ENCODE peak calls at places on chromosomes 4 and X, in six cellular contexts. J is GM23338, E is HCT116, L is SK-N-SH, Y is PC-3, M is hepatocyte. X is an unnamed sample.

GRCh38 chr4:176883681-176884418 is 91.1 kb upstream of the VEGFC start:
- DNase-seq in Y (peak; percentile 93), L (no peak), M (no peak), E (no peak), J (no peak), X (no peak)

GRCh38 chrX:119427024-119427794 is 28.1 kb downstream of the SLC25A43 start:
- DNase-seq in Y (peak; percentile 18), E (no peak), M (no peak), L (no peak), J (peak; percentile 10), X (no peak)

GRCh38 chrX:129957241-129958099 is 25.0 kb upstream of the BCORL1 start:
- DNase-seq in J (peak; percentile 87), L (peak; percentile 84), M (peak; percentile 68), E (peak; percentile 15), Y (peak; percentile 11), X (peak; percentile 93)

GRCh38 chr4:13601060-13601459 is 26.5 kb downstream of the BOD1L1 start:
- DNase-seq in E (no peak), L (no peak), J (no peak), Y (no peak), M (no peak), X (peak; percentile 50)

GRCh38 chr4:109826719-109827118 is 1.1 kb upstream of the RRH start:
- DNase-seq in Y (peak; percentile 32), J (peak; percentile 27), L (peak; percentile 28), M (peak; percentile 13), E (no peak), X (peak; percentile 75)

GRCh38 chrX:77436271-77436670 is 10.9 kb upstream of the FGF16 start:
- DNase-seq in E (no peak), J (no peak), L (no peak), Y (no peak), M (no peak), X (no peak)

GRCh38 chrX:153723351-153724251 is 586 bp downstream of the BCAP31 start:
- DNase-seq in E (no peak), L (peak; percentile 68), Y (peak; percentile 37), J (peak; percentile 56), M (peak; percentile 57), X (peak; percentile 80)

GRCh38 chr4:162791321-162791720 is 375.4 kb downstream of the NAF1 start:
- DNase-seq in E (no peak), L (no peak), J (no peak), M (no peak), Y (no peak), X (no peak)

GRCh38 chr4:137545461-137545861 is 13.2 kb upstream of the PCDH18 start:
- DNase-seq in E (no peak), J (peak; percentile 40), L (no peak), M (peak; percentile 32), Y (no peak), X (no peak)

GRCh38 chrX:70168238-70169188 is 8.8 kb upstream of the DGAT2L6 start:
- DNase-seq in M (peak; percentile 54), L (no peak), J (peak; percentile 56), E (peak; percentile 3), Y (peak; percentile 75), X (no peak)

GRCh38 chr4:142331646-142332045 is 514.5 kb downstream of the INPP4B start:
- DNase-seq in Y (no peak), L (no peak), M (no peak), J (no peak), E (no peak), X (no peak)

GRCh38 chrX:43949669-43950068 is 23.5 kb downstream of the NDP start:
- DNase-seq in M (peak; percentile 52), J (peak; percentile 74), L (no peak), E (peak; percentile 28), Y (peak; percentile 46), X (peak; percentile 61)

GRCh38 chrX:69038188-69038587 is 127.1 kb downstream of the PJA1 start:
- DNase-seq in J (no peak), L (no peak), E (no peak), M (no peak), Y (no peak), X (no peak)

GRCh38 chrX:10341309-10341708 is 184.5 kb downstream of the CLCN4 start:
- DNase-seq in M (no peak), L (no peak), Y (peak; percentile 70), E (no peak), J (no peak), X (no peak)

GRCh38 chrX:139739138-139739537 is 31.2 kb upstream of the MCF2 start:
- DNase-seq in E (no peak), J (no peak), M (no peak), L (no peak), Y (peak; percentile 83), X (no peak)

GRCh38 chr4:128525939-128526630 is 238.5 kb upstream of the PGRMC2 start:
- DNase-seq in J (no peak), L (no peak), M (no peak), Y (peak; percentile 84), E (no peak), X (no peak)

GRCh38 chr4:106676173-106676921 is 307.8 kb upstream of the GIMD1 start:
- DNase-seq in Y (no peak), J (no peak), L (no peak), M (no peak), E (no peak), X (no peak)

GRCh38 chrX:116756960-116757359 is 294.2 kb upstream of the CT83 start:
- DNase-seq in L (no peak), E (no peak), M (no peak), Y (no peak), J (no peak), X (no peak)

GRCh38 chr4:105666693-105667092 is 41.8 kb downstream of the INTS12 start:
- DNase-seq in L (no peak), Y (peak; percentile 43), J (peak; percentile 47), E (no peak), M (peak; percentile 52), X (peak; percentile 73)

GRCh38 chrX:130144509-130144908 is 21.1 kb downstream of the AIFM1 start:
- DNase-seq in L (no peak), M (no peak), J (no peak), E (no peak), Y (peak; percentile 46), X (no peak)

GRCh38 chr4:155734065-155734464 is 24.8 kb upstream of the GUCY1B1 start:
- DNase-seq in Y (no peak), L (no peak), E (no peak), M (peak; percentile 26), J (no peak), X (peak; percentile 97)

GRCh38 chr4:82050806-82051205 is 323.0 kb downstream of the HNRNPD start:
- DNase-seq in M (no peak), Y (no peak), L (no peak), E (no peak), J (no peak), X (no peak)

GRCh38 chr4:135724426-135724825 is 1522.8 kb upstream of the PABPC4L start:
- DNase-seq in Y (peak; percentile 64), L (no peak), J (no peak), E (no peak), M (no peak), X (no peak)

GRCh38 chr4:27787195-27787594 is 926.6 kb downstream of the STIM2 start:
- DNase-seq in J (no peak), M (no peak), L (no peak), E (peak; percentile 6), Y (peak; percentile 91), X (no peak)

GRCh38 chrX:22041931-22042530 is 9.9 kb downstream of the PHEX start:
- DNase-seq in J (no peak), M (no peak), L (no peak), E (no peak), Y (no peak), X (no peak)

GRCh38 chr4:111066001-111066400 is 443.1 kb upstream of the PITX2 start:
- DNase-seq in L (no peak), Y (no peak), M (no peak), E (no peak), J (no peak), X (no peak)

GRCh38 chrX:116490091-116490490 is 27.3 kb upstream of the CT83 start:
- DNase-seq in E (no peak), Y (peak; percentile 32), J (no peak), M (no peak), L (peak; percentile 1), X (peak; percentile 50)

GRCh38 chrX:24190500-24191156 is 41.1 kb downstream of the ZFX start:
- DNase-seq in E (no peak), L (no peak), M (peak; percentile 60), J (no peak), Y (no peak), X (no peak)
- H3K9me2 ChIP-seq in E (no peaks in the 10 kb centered on the region), L (no peaks in the 10 kb centered on the region), M (no peaks in the 10 kb centered on the region), J (no peaks in the 10 kb centered on the region), Y (no peaks in the 10 kb centered on the region), X (no peaks in the 10 kb centered on the region)

GRCh38 chrX:46678232-46678631 is 80.7 kb downstream of the SLC9A7 start:
- DNase-seq in J (no peak), L (no peak), M (no peak), Y (no peak), E (no peak), X (no peak)
- H3K9me2 ChIP-seq in J (no peaks in the 10 kb centered on the region), L (no peaks in the 10 kb centered on the region), M (no peaks in the 10 kb centered on the region), Y (no peaks in the 10 kb centered on the region), E (no peaks in the 10 kb centered on the region), X (no peaks in the 10 kb centered on the region)

GRCh38 chrX:136711147-136711546 is 63.2 kb downstream of the CD40LG start:
- DNase-seq in J (peak; percentile 27), M (peak; percentile 26), L (peak; percentile 42), Y (peak; percentile 69), E (no peak), X (peak; percentile 43)

GRCh38 chrX:136714626-136715599 is 65.8 kb downstream of the ARHGEF6 start:
- DNase-seq in M (no peak), Y (no peak), J (no peak), E (no peak), L (no peak), X (peak; percentile 58)

GRCh38 chrX:136710324-136710951 is 62.5 kb downstream of the CD40LG start:
- DNase-seq in Y (peak; percentile 44), E (no peak), L (no peak), M (no peak), J (no peak), X (no peak)

GRCh38 chrX:136708348-136708747 is 60.4 kb downstream of the CD40LG start:
- DNase-seq in L (peak; percentile 8), Y (peak; percentile 38), E (no peak), J (no peak), M (no peak), X (peak; percentile 45)

GRCh38 chrX:136712631-136713030 is 64.7 kb downstream of the CD40LG start:
- DNase-seq in E (no peak), Y (no peak), L (no peak), M (no peak), J (peak; percentile 38), X (no peak)
- H3K9me2 ChIP-seq in E (no peaks in the 10 kb centered on the region), Y (no peaks in the 10 kb centered on the region), L (no peaks in the 10 kb centered on the region), M (no peaks in the 10 kb centered on the region), J (no peaks in the 10 kb centered on the region), X (no peaks in the 10 kb centered on the region)

GRCh38 chr4:76195326-76195725 is 18.3 kb downstream of the SCARB2 start:
- DNase-seq in J (no peak), E (no peak), M (no peak), Y (no peak), L (no peak), X (no peak)

GRCh38 chr4:76198411-76199237 is 15.0 kb downstream of the SCARB2 start:
- DNase-seq in M (peak; percentile 88), E (no peak), J (peak; percentile 34), Y (peak; percentile 46), L (peak; percentile 61), X (no peak)

GRCh38 chr4:76199664-76200211 is 13.9 kb downstream of the SCARB2 start:
- DNase-seq in L (no peak), Y (no peak), J (peak; percentile 72), M (no peak), E (no peak), X (peak; percentile 63)

GRCh38 chr4:76197971-76198410 is 15.6 kb downstream of the SCARB2 start:
- DNase-seq in E (no peak), M (peak; percentile 62), Y (no peak), J (no peak), L (peak; percentile 58), X (no peak)

GRCh38 chr4:76197001-76197743 is 16.5 kb downstream of the SCARB2 start:
- DNase-seq in M (no peak), E (no peak), Y (no peak), J (no peak), L (no peak), X (no peak)
- H3K9me2 ChIP-seq in M (no peaks in the 10 kb centered on the region), E (no peaks in the 10 kb centered on the region), Y (no peaks in the 10 kb centered on the region), J (no peaks in the 10 kb centered on the region), L (no peaks in the 10 kb centered on the region), X (no peaks in the 10 kb centered on the region)

X was measured in Karpas-422.